ENCODE peak calls at places on chromosomes 16 and 17, in seven cellular contexts. Z, Q, L, C, H, F and S are unnamed samples.

GRCh38 chr17:75048396-75048933 is 1.4 kb downstream of the KCTD2 start:
- DNase-seq in Z (no peak), Q (no peak), F (no peak), H (no peak), L (no peak), C (no peak), S (no peak)

GRCh38 chr16:57865746-57866528 is 63.6 kb upstream of the KIFC3 start:
- DNase-seq in C (no peak), Z (no peak), H (no peak), Q (peak; percentile 87), F (no peak), L (no peak), S (no peak)

GRCh38 chr17:65727832-65728231 is 166.4 kb upstream of the AXIN2 start:
- DNase-seq in H (no peak), Z (no peak), Q (no peak), F (no peak), C (no peak), L (no peak), S (no peak)

GRCh38 chr16:81767987-81768592 is 11.0 kb upstream of the PLCG2 start:
- DNase-seq in C (no peak), L (no peak), F (no peak), H (no peak), Q (peak; percentile 27), Z (no peak), S (no peak)

GRCh38 chr17:80426671-80427326 is 11.8 kb downstream of the ENDOV start:
- DNase-seq in F (peak; percentile 99), Z (peak; percentile 89), Q (no peak), H (peak; percentile 62), L (peak; percentile 66), C (peak; percentile 85), S (peak; percentile 87)

GRCh38 chr17:21539146-21539545 is 153.2 kb upstream of the KCNJ18 start:
- DNase-seq in C (no peak), L (no peak), Q (peak; percentile 37), F (no peak), Z (no peak), H (no peak), S (no peak)

GRCh38 chr17:48873212-48873611 is 19.4 kb upstream of the ATP5MC1 start:
- DNase-seq in F (no peak), Q (no peak), L (peak; percentile 47), Z (no peak), H (no peak), C (no peak), S (peak; percentile 49)

GRCh38 chr17:67532326-67532871 is 155.3 kb downstream of the PITPNC1 start:
- DNase-seq in H (no peak), Z (no peak), F (no peak), C (no peak), L (peak; percentile 24), Q (no peak), S (no peak)

GRCh38 chr17:30913955-30914354 is 7.8 kb upstream of the ADAP2 start:
- DNase-seq in C (no peak), Z (no peak), Q (no peak), F (no peak), H (no peak), L (no peak), S (no peak)

GRCh38 chr17:40314557-40314953 is 5.6 kb downstream of the RARA start:
- DNase-seq in F (no peak), C (peak; percentile 99), H (peak; percentile 93), L (peak; percentile 83), Q (peak; percentile 84), Z (peak; percentile 89), S (no peak)

GRCh38 chr17:80164185-80164584 is 5.6 kb upstream of the CARD14 start:
- DNase-seq in F (no peak), Q (no peak), L (no peak), Z (no peak), C (no peak), H (no peak), S (no peak)

GRCh38 chr17:75845058-75845711 is 981 bp upstream of the UNC13D start:
- DNase-seq in Z (peak; percentile 72), Q (peak; percentile 53), H (no peak), F (peak; percentile 96), C (peak; percentile 82), L (peak; percentile 83), S (peak; percentile 94)

GRCh38 chr17:48441862-48442261 is 11.8 kb upstream of the SKAP1 start:
- DNase-seq in F (no peak), H (no peak), C (no peak), Z (no peak), Q (no peak), L (no peak), S (no peak)

GRCh38 chr17:63117431-63117830 is 151.4 kb downstream of the TANC2 start:
- DNase-seq in L (no peak), H (no peak), C (no peak), F (no peak), Z (no peak), Q (no peak), S (no peak)

GRCh38 chr16:80347900-80348299 is 192.9 kb upstream of the DYNLRB2 start:
- DNase-seq in L (peak; percentile 65), H (no peak), C (peak; percentile 12), Q (no peak), F (no peak), Z (no peak), S (no peak)

GRCh38 chr16:56600398-56600999 is 7.9 kb upstream of the MT2A start:
- DNase-seq in L (no peak), Q (no peak), C (no peak), Z (peak; percentile 32), F (no peak), H (no peak), S (no peak)

GRCh38 chr16:67164599-67165061 is at the start of gene HSF4:
- DNase-seq in H (no peak), Z (no peak), Q (no peak), L (peak; percentile 75), F (no peak), C (no peak), S (no peak)

GRCh38 chr16:1297413-1297773 is 12.0 kb upstream of the UBE2I start:
- DNase-seq in Q (no peak), L (no peak), H (no peak), Z (no peak), C (no peak), F (no peak), S (no peak)

GRCh38 chr16:82002831-82003230 is 8.4 kb downstream of the SDR42E1 start:
- DNase-seq in H (no peak), C (no peak), Q (no peak), F (no peak), L (no peak), Z (no peak), S (no peak)

GRCh38 chr16:89946515-89946914 is 2.0 kb upstream of the DEF8 start:
- DNase-seq in C (no peak), H (no peak), Z (no peak), L (no peak), F (no peak), Q (no peak), S (no peak)

GRCh38 chr17:15513859-15514446 is 46.5 kb upstream of the CDRT4 start:
- DNase-seq in L (no peak), C (no peak), Z (no peak), H (no peak), F (no peak), Q (no peak), S (no peak)

GRCh38 chr16:65229191-65229662 is 107.4 kb upstream of the CDH11 start:
- DNase-seq in H (no peak), C (no peak), Q (no peak), L (no peak), Z (no peak), F (no peak), S (no peak)

GRCh38 chr16:7025616-7026190 is 306.9 kb upstream of the RBFOX1 start:
- DNase-seq in L (peak; percentile 58), C (peak; percentile 42), Q (no peak), H (peak; percentile 42), F (peak; percentile 41), Z (peak; percentile 5), S (peak; percentile 94)

GRCh38 chr17:59001158-59001814 is 105.4 kb downstream of the TRIM37 start:
- DNase-seq in F (peak; percentile 39), Q (no peak), Z (peak; percentile 81), C (peak; percentile 94), H (no peak), L (no peak), S (no peak)

GRCh38 chr17:15894258-15894657 is 50.7 kb upstream of the ADORA2B start:
- DNase-seq in L (no peak), F (no peak), Z (no peak), Q (no peak), H (no peak), C (no peak), S (no peak)

GRCh38 chr16:20899503-20900298 is 457 bp downstream of the DCUN1D3 start:
- DNase-seq in C (no peak), F (peak; percentile 23), L (peak; percentile 21), Q (no peak), H (no peak), Z (no peak), S (no peak)

GRCh38 chr16:3101018-3101840 is 2.1 kb upstream of the ZSCAN10 start:
- DNase-seq in C (no peak), H (no peak), Z (peak; percentile 63), L (no peak), Q (no peak), F (peak; percentile 64), S (peak; percentile 66)

GRCh38 chr17:12296120-12296727 is 275.5 kb downstream of the MAP2K4 start:
- DNase-seq in H (no peak), C (no peak), L (peak; percentile 20), Q (no peak), Z (no peak), F (no peak), S (peak; percentile 66)

GRCh38 chr16:72537684-72538083 is 365.7 kb upstream of the PMFBP1 start:
- DNase-seq in F (no peak), H (no peak), Q (no peak), C (no peak), L (no peak), Z (no peak), S (no peak)

GRCh38 chr17:82031303-82031884 is at the start of gene RAC3:
- DNase-seq in Q (no peak), Z (no peak), H (no peak), F (peak; percentile 73), C (no peak), L (no peak), S (no peak)

GRCh38 chr17:30824002-30824355 is 513 bp downstream of the CRLF3 start:
- DNase-seq in L (no peak), H (no peak), F (no peak), Z (peak; percentile 44), Q (no peak), C (no peak), S (no peak)